ENCODE peak calls at places on chromosomes 5 and 9, in eight cellular contexts. J is HT1080; C is activated CD4-positive, alpha-beta T cell treated with anti-CD3 and anti-CD28 coated beads for 24 hours; S is B cell; R is NCI-H226; A is HTR-8/SVneo; I is kidney tubule cell; L is HEK293T. T is an unnamed sample.

GRCh38 chr5:39005566-39006232 is 68.5 kb downstream of the RICTOR start:
- DNase-seq in J (no peak), C (no peak), S (peak; percentile 11), R (no peak), A (peak; percentile 21), I (peak; percentile 30), L (no peak), T (no peak)

GRCh38 chr9:129150122-129150521 is 27.9 kb downstream of the IER5L start:
- DNase-seq in J (no peak), C (no peak), S (no peak), R (no peak), A (no peak), I (no peak), L (no peak), T (no peak)

GRCh38 chr9:122197334-122197872 is 31.4 kb downstream of the LHX6 start:
- DNase-seq in J (no peak), C (no peak), S (no peak), R (no peak), A (no peak), I (no peak), L (no peak), T (peak; percentile 93)

GRCh38 chr9:122192261-122192875 is 32.7 kb downstream of the MORN5 start:
- DNase-seq in J (no peak), C (no peak), S (no peak), R (no peak), A (no peak), I (no peak), L (no peak), T (no peak)

GRCh38 chr5:135139397-135140134 is 105.5 kb upstream of the PITX1 start:
- DNase-seq in J (peak; percentile 94), C (no peak), S (no peak), R (peak; percentile 95), A (peak; percentile 96), I (peak; percentile 64), L (peak; percentile 68), T (no peak)

GRCh38 chr9:107742531-107743309 is 253.2 kb upstream of the KLF4 start:
- DNase-seq in J (no peak), C (no peak), S (no peak), R (no peak), A (no peak), I (no peak), L (no peak), T (no peak)

GRCh38 chr9:115614326-115614725 is 496.4 kb upstream of the TNC start:
- DNase-seq in J (no peak), C (no peak), S (no peak), R (no peak), A (no peak), I (no peak), L (no peak), T (no peak)

GRCh38 chr5:132782101-132782500 is 5.1 kb upstream of the SEPTIN8 start:
- DNase-seq in J (peak; percentile 77), C (no peak), S (no peak), R (peak; percentile 56), A (peak; percentile 50), I (peak; percentile 66), L (no peak), T (no peak)

GRCh38 chr5:98705841-98706240 is 67.6 kb upstream of the RGMB start:
- DNase-seq in J (no peak), C (no peak), S (no peak), R (no peak), A (no peak), I (no peak), L (no peak), T (no peak)

GRCh38 chr9:112554516-112554915 is 67.9 kb downstream of the KIAA1958 start:
- DNase-seq in J (peak; percentile 59), C (no peak), S (no peak), R (peak; percentile 72), A (no peak), I (peak; percentile 71), L (no peak), T (no peak)

GRCh38 chr9:3936520-3937235 is 363.2 kb downstream of the GLIS3 start:
- DNase-seq in J (no peak), C (no peak), S (no peak), R (no peak), A (no peak), I (no peak), L (no peak), T (peak; percentile 32)

GRCh38 chr9:91775011-91775707 is 174.9 kb downstream of the ROR2 start:
- DNase-seq in J (peak; percentile 51), C (peak; percentile 57), S (peak; percentile 63), R (peak; percentile 36), A (peak; percentile 74), I (peak; percentile 65), L (peak; percentile 83), T (no peak)

GRCh38 chr9:126516936-126517750 is 96.6 kb upstream of the LMX1B start:
- DNase-seq in J (peak; percentile 74), C (peak; percentile 27), S (peak; percentile 54), R (peak; percentile 95), A (peak; percentile 77), I (peak; percentile 42), L (peak; percentile 54), T (no peak)

GRCh38 chr9:95091574-95091970 is 225.9 kb downstream of the FANCC start:
- DNase-seq in J (peak; percentile 51), C (no peak), S (no peak), R (no peak), A (no peak), I (peak; percentile 88), L (no peak), T (no peak)